ENCODE peak calls at places on chromosomes 13 and 19, in ten cellular contexts. L, E, P, J, V, D, G, F, Y and M are unnamed samples. For H3K27me3, the result is how much of the 10 kb centered on the place peaks cover.

GRCh38 chr13:91236182-91236581 is 111.3 kb upstream of the MIR17HG start:
- DNase-seq in V (no peak), J (no peak), G (no peak), E (no peak), Y (no peak), L (no peak), F (no peak), D (no peak), P (no peak), M (no peak)

GRCh38 chr13:46372071-46372470 is 15.0 kb downstream of the RUBCNL start:
- DNase-seq in L (no peak), D (no peak), F (no peak), J (no peak), V (no peak), G (no peak), P (no peak), Y (no peak), E (no peak), M (no peak)

GRCh38 chr19:39937094-39937493 is 2.7 kb upstream of the FCGBP start:
- DNase-seq in G (no peak), E (no peak), Y (no peak), L (no peak), J (no peak), P (no peak), D (no peak), V (no peak), F (no peak), M (no peak)

GRCh38 chr13:62320129-62320724 is 904.6 kb upstream of the PCDH20 start:
- DNase-seq in E (no peak), J (no peak), Y (no peak), P (no peak), G (peak), F (no peak), D (no peak), L (no peak), V (no peak), M (no peak)

GRCh38 chr19:2633693-2634075 is 68.8 kb downstream of the GNG7 start:
- DNase-seq in P (no peak), V (no peak), F (no peak), D (no peak), G (no peak), L (no peak), J (no peak), E (no peak), Y (peak), M (no peak)

GRCh38 chr13:51826606-51827005 is 18.4 kb downstream of the TMEM272 start:
- DNase-seq in P (no peak), F (no peak), D (no peak), J (no peak), Y (no peak), E (no peak), G (no peak), V (no peak), L (no peak), M (no peak)

GRCh38 chr19:10718205-10719196 is 622 bp downstream of the DNM2 start:
- DNase-seq in L (peak), D (peak), J (no peak), P (peak), F (peak), G (peak), E (peak), Y (peak), V (peak), M (peak)

GRCh38 chr13:113771709-113772331 is 12.8 kb downstream of the TMEM255B start:
- DNase-seq in G (no peak), F (no peak), L (no peak), J (no peak), V (no peak), Y (no peak), P (no peak), E (no peak), D (no peak), M (no peak)

GRCh38 chr13:103908274-103908673 is 842.1 kb upstream of the SLC10A2 start:
- DNase-seq in G (no peak), Y (no peak), P (no peak), F (no peak), V (no peak), L (no peak), J (no peak), E (no peak), D (no peak), M (no peak)

GRCh38 chr13:33799950-33800592 is 17.9 kb upstream of the RFC3 start:
- DNase-seq in J (no peak), L (no peak), G (peak), E (no peak), F (no peak), V (no peak), Y (no peak), D (no peak), P (no peak), M (no peak)

GRCh38 chr19:28221736-28222135 is 991.2 kb downstream of the UQCRFS1 start:
- DNase-seq in J (no peak), L (no peak), Y (no peak), E (no peak), G (no peak), V (no peak), D (no peak), F (no peak), P (no peak), M (no peak)

GRCh38 chr13:72953391-72953960 is 105.3 kb upstream of the KLF5 start:
- DNase-seq in J (no peak), G (no peak), F (no peak), D (peak), P (no peak), V (no peak), E (peak), L (no peak), Y (peak), M (no peak)

GRCh38 chr13:77698211-77699058 is 948 bp downstream of the SLAIN1 start:
- DNase-seq in Y (peak), E (peak), L (peak), P (peak), G (peak), F (peak), J (no peak), V (peak), D (peak), M (peak)

GRCh38 chr13:110592670-110593069 is 22.7 kb upstream of the NAXD start:
- DNase-seq in Y (no peak), E (no peak), P (no peak), D (no peak), V (no peak), J (no peak), L (no peak), F (no peak), G (no peak), M (no peak)

GRCh38 chr19:1538978-1539377 is 15.1 kb downstream of the PLK5 start:
- DNase-seq in F (no peak), P (no peak), L (no peak), E (no peak), V (no peak), G (no peak), D (no peak), Y (no peak), J (no peak), M (no peak)

GRCh38 chr19:5018224-5019015 is 49.5 kb downstream of the KDM4B start:
- DNase-seq in Y (peak), P (no peak), E (no peak), J (no peak), F (no peak), D (no peak), L (no peak), G (no peak), V (no peak), M (no peak)

GRCh38 chr13:21637296-21637695 is 33.3 kb upstream of the MICU2 start:
- DNase-seq in V (no peak), G (no peak), D (peak), J (no peak), F (no peak), E (peak), Y (peak), P (no peak), L (peak), M (peak)

GRCh38 chr19:1259873-1260748 is 9.0 kb upstream of the CIRBP start:
- DNase-seq in J (no peak), P (no peak), D (peak), L (no peak), V (peak), F (peak), G (peak), E (peak), Y (peak), M (peak)

GRCh38 chr13:41130356-41130755 is 2.2 kb downstream of the KBTBD6 start:
- DNase-seq in L (no peak), J (no peak), D (no peak), V (no peak), G (no peak), P (no peak), F (no peak), E (no peak), Y (no peak), M (no peak)

GRCh38 chr13:111074826-111075225 is 40.3 kb upstream of the ARHGEF7 start:
- DNase-seq in P (no peak), V (no peak), G (no peak), L (no peak), D (no peak), J (no peak), E (no peak), F (no peak), Y (no peak), M (no peak)

GRCh38 chr19:2546128-2547032 is 70.5 kb downstream of the GADD45B start:
- DNase-seq in J (no peak), F (peak), P (no peak), G (peak), L (peak), D (peak), E (peak), Y (peak), V (no peak), M (no peak)

GRCh38 chr13:96091164-96091931 is 1.4 kb downstream of the HS6ST3 start:
- DNase-seq in Y (peak), L (no peak), J (no peak), E (peak), V (no peak), D (peak), F (peak), G (peak), P (no peak), M (no peak)

GRCh38 chr13:100987993-100988392 is 313.4 kb upstream of the TMTC4 start:
- DNase-seq in P (no peak), Y (no peak), E (no peak), V (no peak), D (no peak), J (peak), G (peak), L (no peak), F (no peak), M (no peak)

GRCh38 chr13:62060570-62060969 is 644.9 kb upstream of the PCDH20 start:
- DNase-seq in Y (no peak), E (no peak), F (no peak), D (no peak), V (no peak), P (no peak), L (no peak), J (no peak), G (no peak), M (no peak)

GRCh38 chr19:13284929-13285928 is 135.0 kb downstream of the IER2 start:
- DNase-seq in E (no peak), Y (no peak), G (no peak), J (no peak), V (no peak), L (no peak), P (no peak), D (no peak), F (no peak), M (no peak)
- H3K27me3 ChIP-seq in E (under half), Y (under half), G (under half), J (under half), V (under half), L (under half), P (under half), D (under half), F (under half), M (under half)

DNA sequence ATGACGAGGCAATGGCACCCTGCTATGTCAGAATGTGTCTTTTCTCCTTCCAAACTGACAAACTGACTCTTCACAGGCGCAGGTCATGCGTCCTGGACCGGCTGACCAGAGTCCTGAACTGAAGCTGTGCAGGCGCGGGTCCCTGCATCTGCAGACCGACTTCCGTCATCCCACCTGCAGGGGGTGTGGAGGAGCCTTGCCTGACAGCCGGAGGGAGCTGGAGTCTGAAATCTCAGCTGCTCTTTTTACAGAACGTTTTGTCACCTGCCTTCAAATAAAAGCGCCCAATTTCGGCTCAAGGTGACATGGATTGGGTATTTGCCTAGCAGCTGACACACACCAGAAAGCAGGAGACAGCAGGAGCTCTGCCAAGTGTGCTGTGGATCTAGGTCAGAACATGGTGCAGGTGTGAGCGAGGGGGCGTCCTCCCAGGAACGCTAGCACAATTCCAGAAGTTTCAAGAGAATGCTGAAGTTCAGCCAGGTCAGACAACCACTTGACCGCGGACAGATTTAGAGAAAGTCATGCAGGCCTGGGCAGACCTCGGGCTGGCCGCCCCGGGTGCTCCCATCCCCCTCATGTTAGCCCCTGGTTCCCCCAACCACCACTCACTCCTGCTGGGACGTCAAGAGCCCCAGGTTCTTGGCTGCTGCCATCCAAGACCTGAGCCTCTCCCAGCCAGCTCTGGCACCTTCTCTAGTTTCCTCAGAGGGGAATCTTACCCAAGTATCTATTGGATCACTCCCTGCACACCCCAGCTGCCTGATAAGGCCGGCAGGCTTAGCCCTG is 32.8 kb downstream of the ELL start:
- DNase-seq in P (no peak), F (no peak), L (no peak), V (no peak), E (no peak), G (peak), J (no peak), Y (no peak), D (peak), M (no peak)
- H3K27ac ChIP-seq in P (no peak), F (peak), L (no peak), V (no peak), E (no peak), G (no peak), J (no peak), Y (peak), D (peak), M (no peak)

GRCh38 chr19:46495789-46496099 is at the start of gene PNMA8B:
- DNase-seq in E (peak), Y (peak), V (no peak), L (peak), F (peak), J (peak), G (peak), P (peak), D (peak), M (peak)
- H3K27me3 ChIP-seq in E (under half), Y (under half), V (under half), L (under half), F (under half), J (under half), G (under half), P (under half), D (under half), M (under half)

GRCh38 chr19:47133021-47133471 is 2.4 kb downstream of the SAE1 start:
- DNase-seq in F (no peak), P (no peak), V (no peak), L (no peak), E (no peak), J (no peak), D (no peak), Y (no peak), G (no peak), M (no peak)
- H3K27ac ChIP-seq in F (no peak), P (no peak), V (no peak), L (no peak), E (no peak), J (no peak), D (no peak), Y (no peak), G (no peak), M (no peak)

GRCh38 chr19:41569481-41570150 is 6.3 kb upstream of the CEACAM21 start:
- DNase-seq in E (no peak), P (no peak), D (no peak), J (no peak), F (no peak), V (no peak), L (no peak), G (no peak), Y (no peak), M (no peak)

GRCh38 chr19:41565384-41565730 is 10.6 kb upstream of the CEACAM21 start:
- DNase-seq in E (no peak), J (no peak), Y (no peak), D (no peak), F (no peak), P (no peak), G (no peak), V (no peak), L (no peak), M (no peak)

GRCh38 chr19:41564515-41565383 is 11.2 kb upstream of the CEACAM21 start:
- DNase-seq in G (peak), P (no peak), D (no peak), F (no peak), Y (no peak), V (no peak), E (no peak), L (no peak), J (no peak), M (no peak)

DNA sequence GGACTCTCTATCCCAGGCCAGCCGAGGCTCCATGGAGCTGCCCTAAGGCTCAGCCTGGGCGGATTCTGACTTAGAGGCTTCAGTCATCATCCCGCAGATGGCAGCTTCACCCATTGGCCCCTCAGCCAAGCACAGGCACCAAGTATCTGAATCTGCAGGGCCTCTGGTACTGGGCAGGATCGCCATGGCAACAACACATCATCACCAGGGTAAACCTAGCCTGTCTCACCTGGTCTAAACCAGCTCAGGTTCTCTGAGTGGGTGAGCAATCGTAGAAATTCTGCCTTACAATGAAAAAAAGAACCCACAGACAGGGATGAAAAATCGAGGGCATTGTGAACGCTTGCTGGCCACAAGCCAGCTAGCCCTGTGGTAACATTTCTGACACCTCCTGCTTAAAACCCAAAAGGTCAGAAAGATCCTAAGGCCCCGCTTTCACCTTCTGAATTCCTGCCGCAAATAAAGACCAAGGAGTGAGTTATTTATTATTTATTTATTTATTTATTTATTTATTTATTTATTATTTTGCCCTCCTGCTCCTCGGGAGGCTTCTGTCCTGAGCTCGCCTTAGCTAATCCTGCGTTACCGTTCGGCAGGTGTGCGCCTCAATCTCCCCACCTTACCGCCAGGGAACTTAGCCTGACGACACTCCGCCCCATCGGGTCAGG is 12.0 kb upstream of the CEACAM21 start:
- DNase-seq in E (no peak), J (no peak), G (peak), V (peak), P (peak), F (no peak), D (no peak), L (no peak), Y (no peak), M (peak)
- H3K27me3 ChIP-seq in E (under half), J (under half), G (half or more), V (under half), P (under half), F (under half), D (under half), L (under half), Y (under half), M (under half)

DNA sequence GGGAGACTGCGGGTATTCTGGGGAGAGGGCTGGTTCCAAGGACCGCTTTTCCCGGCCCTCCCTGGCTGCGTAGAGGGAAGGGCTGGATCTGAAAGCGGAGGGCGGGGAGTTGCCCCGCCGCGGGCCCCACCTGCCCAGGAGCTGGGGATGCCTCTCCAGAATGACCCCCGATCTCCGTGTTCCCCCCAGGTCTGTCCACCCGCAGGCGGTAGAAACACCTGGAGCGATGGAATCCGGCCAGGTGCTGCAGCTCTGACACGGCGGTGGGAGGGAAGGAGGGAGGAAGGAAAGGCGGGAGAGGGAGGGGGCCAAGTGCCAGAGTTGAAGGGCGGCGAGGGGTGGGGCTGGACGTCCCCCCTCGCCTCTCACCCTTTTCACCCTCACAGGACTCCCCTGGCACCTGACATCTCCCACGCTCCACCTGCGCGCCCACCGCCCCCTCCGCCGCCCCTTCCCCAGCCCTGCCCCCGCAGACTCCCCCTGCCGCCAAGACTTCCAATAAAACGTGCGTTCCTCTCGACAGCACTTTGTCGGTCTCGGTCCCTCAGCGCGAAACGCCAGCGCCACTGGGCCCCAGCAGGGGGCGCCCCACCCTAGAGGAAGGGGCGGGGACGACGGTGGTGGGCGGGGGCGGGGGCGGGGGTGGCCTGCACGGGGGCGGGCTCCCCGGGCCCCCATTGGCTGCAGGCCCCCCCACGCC is 374 bp upstream of the FXYD7 start:
- DNase-seq in Y (no peak), G (peak), P (peak), J (no peak), E (no peak), V (peak), D (peak), L (no peak), F (no peak), M (peak)
- H3K27ac ChIP-seq in Y (no peak), G (no peak), P (no peak), J (no peak), E (no peak), V (no peak), D (peak), L (no peak), F (no peak), M (no peak)

DNA sequence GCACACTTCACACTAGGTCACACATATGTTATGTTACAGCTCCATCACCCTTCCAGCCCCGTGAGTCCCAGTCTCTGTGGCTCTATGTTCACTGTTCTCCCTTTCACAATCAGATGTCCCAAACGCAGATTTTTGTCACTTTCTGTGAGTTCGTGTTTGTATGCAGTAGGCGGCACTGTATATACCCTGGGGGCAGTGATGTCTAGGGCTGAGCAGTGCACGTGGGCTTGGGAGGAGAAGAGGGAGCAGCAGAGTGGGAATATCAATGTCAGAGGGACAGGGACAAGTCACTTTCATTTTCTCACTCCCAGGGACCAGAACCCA is 22.0 kb downstream of the PSG1 start:
- DNase-seq in G (no peak), L (no peak), F (no peak), P (no peak), J (no peak), E (no peak), Y (no peak), V (no peak), D (no peak), M (no peak)
- H3K27me3 ChIP-seq in G (under half), L (under half), F (under half), P (under half), J (under half), E (under half), Y (under half), V (under half), D (under half), M (under half)

GRCh38 chr19:8144273-8144672 is 5.1 kb downstream of the FBN3 start:
- DNase-seq in E (no peak), F (no peak), V (no peak), Y (no peak), L (no peak), P (no peak), G (no peak), D (no peak), J (no peak), M (no peak)
- H3K27ac ChIP-seq in E (no peak), F (no peak), V (no peak), Y (no peak), L (no peak), P (no peak), G (no peak), D (no peak), J (no peak), M (no peak)